ENCODE peak calls at places on chromosomes 2 and 18, in four cellular contexts. Q is AG04450, N is astrocyte, D is HCT116. E is an unnamed sample.

GRCh38 chr18:54822872-54823845 is 5.1 kb upstream of the RAB27B start:
- DNase-seq in N (peak), D (peak), Q (peak), E (peak)

GRCh38 chr2:98487101-98487805 is 42.6 kb downstream of the INPP4A start:
- DNase-seq in Q (no peak), D (no peak), N (no peak), E (no peak)

GRCh38 chr2:203893386-203893785 is 25.8 kb downstream of the CTLA4 start:
- DNase-seq in D (no peak), Q (no peak), N (no peak), E (peak)

GRCh38 chr2:174546519-174547506 is 50.8 kb downstream of the WIPF1 start:
- DNase-seq in Q (no peak), N (no peak), D (peak), E (peak)

GRCh38 chr2:200483729-200484198 is 26.1 kb downstream of the KCTD18 start:
- DNase-seq in N (no peak), Q (no peak), D (peak), E (no peak)

GRCh38 chr2:182379235-182379634 is 47.6 kb downstream of the PDE1A start:
- DNase-seq in N (peak), D (no peak), Q (no peak), E (peak)

GRCh38 chr18:46917808-46918600 is 602 bp downstream of the KATNAL2 start:
- DNase-seq in D (no peak), N (peak), Q (no peak), E (peak)

GRCh38 chr2:3001595-3002184 is 375.9 kb downstream of the EIPR1 start:
- DNase-seq in D (no peak), N (no peak), Q (no peak), E (peak)

GRCh38 chr2:213627054-213627710 is 342.9 kb downstream of the SPAG16 start:
- DNase-seq in N (no peak), Q (no peak), D (no peak), E (no peak)

GRCh38 chr2:48510329-48510728 is 19.6 kb upstream of the STON1 start:
- DNase-seq in D (no peak), Q (no peak), N (no peak), E (peak)

GRCh38 chr2:174836345-174836999 is 72.2 kb upstream of the CHRNA1 start:
- DNase-seq in D (no peak), N (peak), Q (peak), E (peak)

GRCh38 chr2:10775831-10776230 is 36.8 kb downstream of the PDIA6 start:
- DNase-seq in D (no peak), N (no peak), Q (no peak), E (no peak)

GRCh38 chr18:2780750-2781149 is 66.1 kb upstream of the EMILIN2 start:
- DNase-seq in D (no peak), N (no peak), Q (no peak), E (no peak)

GRCh38 chr2:56313541-56313940 is 129.8 kb downstream of the CCDC85A start:
- DNase-seq in Q (no peak), N (no peak), D (no peak), E (peak)

GRCh38 chr2:9205963-9206948 is at the start of gene ASAP2:
- DNase-seq in N (no peak), Q (no peak), D (no peak), E (peak)

GRCh38 chr18:68735498-68736343 is 20.8 kb upstream of the TMX3 start:
- DNase-seq in N (peak), Q (peak), D (peak), E (peak)

GRCh38 chr2:177633910-177634294 is 241.3 kb downstream of the AGPS start:
- DNase-seq in N (no peak), Q (no peak), D (no peak), E (no peak)

GRCh38 chr2:178044836-178045235 is 27.7 kb downstream of the PDE11A start:
- DNase-seq in N (no peak), Q (no peak), D (no peak), E (no peak)

GRCh38 chr2:99883356-99883867 is 259.0 kb downstream of the AFF3 start:
- DNase-seq in D (no peak), N (peak), Q (no peak), E (no peak)

GRCh38 chr2:28583899-28584553 is 88.2 kb downstream of the PLB1 start:
- DNase-seq in N (peak), Q (peak), D (peak), E (peak)

GRCh38 chr2:33577660-33578059 is 21.4 kb downstream of the FAM98A start:
- DNase-seq in Q (no peak), N (peak), D (no peak), E (peak)

GRCh38 chr2:135657806-135658582 is 83.7 kb upstream of the UBXN4 start:
- DNase-seq in D (no peak), N (no peak), Q (no peak), E (no peak)

GRCh38 chr2:109660046-109660860 is 46.1 kb downstream of the SOWAHC start:
- DNase-seq in Q (no peak), N (no peak), D (no peak), E (no peak)

GRCh38 chr2:2456721-2457120 is 125.6 kb upstream of the MYT1L start:
- DNase-seq in N (peak), Q (peak), D (no peak), E (peak)

GRCh38 chr2:23069935-23070334 is 315.0 kb upstream of the KLHL29 start:
- DNase-seq in D (no peak), N (no peak), Q (no peak), E (no peak)

GRCh38 chr2:189175869-189176431 is 3.6 kb downstream of the COL5A2 start:
- DNase-seq in D (no peak), N (no peak), Q (no peak), E (no peak)

GRCh38 chr2:189178007-189178406 is 1.6 kb downstream of the COL5A2 start:
- DNase-seq in D (no peak), N (no peak), Q (no peak), E (peak)

GRCh38 chr2:189168876-189169499 is 10.6 kb downstream of the COL5A2 start:
- DNase-seq in Q (no peak), N (no peak), D (no peak), E (peak)

GRCh38 chr2:189177441-189177840 is 2.1 kb downstream of the COL5A2 start:
- DNase-seq in D (no peak), N (no peak), Q (no peak), E (peak)

DNA sequence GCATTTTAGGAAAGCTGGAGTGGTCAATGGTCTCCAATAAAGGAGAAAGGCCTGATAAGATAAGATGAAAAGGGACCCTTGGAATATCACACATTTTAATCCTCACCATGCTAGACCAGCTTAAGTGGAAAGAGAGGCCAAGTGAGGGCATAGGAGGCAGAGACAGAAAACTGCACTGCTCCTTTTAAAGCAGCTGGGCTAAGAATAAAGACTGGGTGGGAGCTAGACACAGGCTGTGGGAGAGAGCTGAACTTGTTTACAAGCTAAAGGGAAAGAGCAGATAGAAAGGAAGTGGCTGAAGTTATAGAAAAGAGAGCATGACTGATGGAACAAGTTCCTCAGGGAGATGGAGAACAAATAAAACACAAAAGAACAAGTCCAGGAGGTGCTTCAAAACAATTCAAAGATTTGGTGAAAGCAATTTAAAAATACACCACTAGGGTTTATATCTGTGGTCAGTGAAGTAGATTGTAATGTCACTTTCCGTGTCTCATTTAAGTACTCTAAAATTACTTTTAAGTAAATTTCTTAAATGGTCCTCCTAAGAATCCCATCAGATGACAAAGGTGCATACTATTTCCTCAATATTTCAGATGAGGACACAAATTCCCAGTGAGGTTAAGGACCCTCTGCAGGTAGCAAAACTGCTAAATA is 7.5 kb downstream of the COL5A2 start:
- DNase-seq in Q (no peak), D (no peak), N (no peak), E (no peak)
- TF ChIP-seq CTCF in Q (peak), D (peak), N (no peak), E (no peak)

DNA sequence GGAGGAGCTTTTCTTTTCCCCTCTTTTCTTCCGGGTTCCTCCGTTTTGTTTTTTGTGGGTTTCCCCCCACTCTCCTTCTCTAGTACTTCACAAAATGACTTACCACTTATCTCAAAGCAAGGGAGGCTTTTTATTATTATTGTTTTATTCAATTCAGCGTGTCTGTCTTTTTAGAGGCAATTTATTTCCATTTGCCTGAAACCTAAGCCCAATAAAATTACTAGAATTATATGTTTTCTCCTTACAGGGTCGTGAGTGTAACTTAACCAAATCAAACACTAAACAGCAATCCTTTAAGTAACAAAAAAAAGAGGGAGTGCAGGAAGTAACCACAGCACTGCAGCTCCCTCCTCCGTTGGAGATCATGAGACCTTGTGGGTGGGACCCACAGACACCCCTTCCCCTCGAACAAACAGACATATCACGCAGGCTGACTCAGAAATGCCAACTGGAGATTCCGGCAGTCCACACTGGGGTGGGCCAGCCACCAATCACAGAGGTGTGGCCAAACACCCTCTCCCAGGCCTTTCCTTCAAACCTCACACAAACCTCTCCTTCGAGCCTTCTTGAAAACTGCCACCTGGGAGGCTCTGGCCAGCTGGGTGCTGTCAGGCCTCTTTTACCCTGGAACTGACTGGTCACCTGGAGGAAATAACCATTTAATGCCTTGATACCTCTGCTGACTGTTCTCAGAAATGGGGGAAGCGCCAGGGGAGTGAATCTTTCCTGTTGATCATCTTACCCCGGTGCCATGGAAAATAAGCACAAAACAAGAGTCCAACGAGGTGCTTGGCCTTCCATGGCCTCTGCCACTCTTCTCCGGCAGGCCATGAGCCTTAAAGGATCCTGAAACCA is 207.1 kb upstream of the SMAD2 start:
- DNase-seq in Q (no peak), N (no peak), D (no peak), E (no peak)
- H3K4me3 ChIP-seq in Q (no peak), N (peak), D (peak), E (no peak)

GRCh38 chr2:212520340-212520739 is 18.3 kb downstream of the ERBB4 start:
- DNase-seq in Q (no peak), D (peak), N (no peak), E (peak)
- TF ChIP-seq CTCF in Q (no peak), D (peak), N (peak), E (peak)

GRCh38 chr18:12305930-12306629 is 2.0 kb upstream of the TUBB6 start:
- DNase-seq in Q (no peak), D (no peak), N (no peak), E (no peak)
- H3K4me3 ChIP-seq in Q (peak), D (no peak), N (peak), E (peak)

GRCh38 chr2:156124458-156124857 is 208.1 kb downstream of the NR4A2 start:
- DNase-seq in Q (no peak), D (no peak), N (no peak), E (no peak)

GRCh38 chr2:156125018-156125417 is 207.5 kb downstream of the NR4A2 start:
- DNase-seq in N (no peak), D (no peak), Q (no peak), E (no peak)

GRCh38 chr2:156132130-156132529 is 200.4 kb downstream of the NR4A2 start:
- DNase-seq in D (no peak), Q (no peak), N (no peak), E (no peak)

GRCh38 chr2:156132941-156133340 is 199.6 kb downstream of the NR4A2 start:
- DNase-seq in D (no peak), N (no peak), Q (no peak), E (no peak)

DNA sequence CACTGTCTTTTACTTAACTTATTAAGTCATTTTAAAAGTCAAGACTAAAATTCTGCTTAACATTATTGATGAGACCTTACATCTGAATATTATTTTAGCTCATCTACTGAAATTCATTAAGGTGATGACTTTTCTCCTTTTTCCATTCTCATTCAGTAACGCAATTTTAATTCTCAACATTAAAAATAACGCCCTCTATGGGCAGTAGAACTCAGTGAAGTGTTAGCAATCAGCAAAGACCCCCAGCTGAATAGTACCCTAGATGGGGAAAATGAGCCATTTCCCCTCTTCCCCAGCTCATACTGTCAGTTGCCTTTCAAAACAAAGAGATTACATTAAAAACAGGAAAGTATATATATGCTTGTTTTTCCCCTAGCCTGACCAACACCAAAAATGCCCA is 203.3 kb downstream of the NR4A2 start:
- DNase-seq in D (no peak), N (no peak), Q (no peak), E (no peak)
- TF ChIP-seq CTCF in D (peak), N (no peak), Q (no peak), E (no peak)

GRCh38 chr2:15946983-15947382 is 6.6 kb downstream of the MYCN start:
- DNase-seq in Q (no peak), D (no peak), N (no peak), E (no peak)

GRCh38 chr2:15947431-15947830 is 7.1 kb downstream of the MYCN start:
- DNase-seq in Q (no peak), N (no peak), D (no peak), E (no peak)

GRCh38 chr2:15943914-15944313 is 3.6 kb downstream of the MYCN start:
- DNase-seq in D (no peak), N (no peak), Q (no peak), E (no peak)

GRCh38 chr2:15944325-15945017 is 4.1 kb downstream of the MYCN start:
- DNase-seq in D (no peak), N (no peak), Q (no peak), E (no peak)

GRCh38 chr2:15945909-15946705 is 5.8 kb downstream of the MYCN start:
- DNase-seq in D (no peak), N (no peak), Q (no peak), E (no peak)
- H3K4me3 ChIP-seq in D (no peak), N (no peak), Q (no peak), E (no peak)

DNA sequence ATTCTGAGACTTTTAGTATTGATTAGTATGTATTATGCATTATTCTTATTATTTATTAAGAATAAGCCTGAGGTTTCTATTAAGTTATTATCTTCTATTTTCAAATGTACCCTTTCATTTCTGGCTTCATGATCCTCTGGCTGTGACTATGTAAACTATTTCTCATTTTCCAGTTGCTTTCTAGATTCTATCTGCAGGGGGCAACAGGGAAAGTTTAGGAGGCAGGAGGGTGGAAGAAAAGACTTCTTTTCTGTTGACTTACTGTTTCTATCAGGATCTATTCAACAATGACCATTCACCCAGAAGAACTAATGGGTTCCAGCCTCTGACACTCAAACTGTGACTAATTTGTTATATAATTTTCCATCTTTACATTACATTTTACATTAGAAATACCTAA is 653.4 kb upstream of the FSHR start:
- DNase-seq in N (no peak), D (no peak), Q (no peak), E (no peak)
- TF ChIP-seq CTCF in N (no peak), D (no peak), Q (no peak), E (no peak)

GRCh38 chr18:79903787-79904356 is 47.6 kb downstream of the SLC66A2 start:
- DNase-seq in N (no peak), D (no peak), Q (no peak), E (no peak)
- H3K4me3 ChIP-seq in N (no peak), D (no peak), Q (no peak), E (no peak)

E was measured in AG10803.